ENCODE peak calls at places on chromosomes 4 and X, in six cellular contexts. L is MM.1S, I is left ventricle myocardium inferior, V is upper lobe of right lung, J is breast epithelium, A is GM23338. K is an unnamed sample.

GRCh38 chrX:150692837-150693781 is at the start of gene MTMR1:
- DNase-seq in A (peak; percentile 29), L (peak; percentile 25), V (peak; percentile 74), I (peak; percentile 38), J (no peak), K (peak; percentile 48)

GRCh38 chrX:120380699-120381098 is 18.8 kb downstream of the ATP1B4 start:
- DNase-seq in I (no peak), L (peak; percentile 62), A (peak; percentile 67), J (no peak), V (no peak), K (no peak)

GRCh38 chr4:24583451-24584174 is 741 bp downstream of the DHX15 start:
- DNase-seq in I (peak; percentile 69), J (peak; percentile 54), L (peak; percentile 44), V (peak; percentile 78), A (peak; percentile 71), K (peak; percentile 62)

GRCh38 chr4:34633216-34633615 is 1611.1 kb downstream of the ARAP2 start:
- DNase-seq in L (no peak), I (no peak), J (no peak), A (no peak), V (no peak), K (no peak)

GRCh38 chr4:130563185-130563890 is 1467.4 kb downstream of the C4orf33 start:
- DNase-seq in J (no peak), A (peak; percentile 87), V (peak; percentile 62), I (peak; percentile 20), L (peak; percentile 26), K (no peak)

GRCh38 chr4:89800527-89801103 is 36.3 kb downstream of the SNCA start:
- DNase-seq in I (no peak), L (no peak), V (no peak), A (no peak), J (no peak), K (no peak)

GRCh38 chr4:38774181-38774580 is 8.6 kb downstream of the TLR10 start:
- DNase-seq in V (no peak), J (no peak), L (no peak), I (no peak), A (no peak), K (no peak)

GRCh38 chr4:38190717-38191178 is 230.6 kb downstream of the PTTG2 start:
- DNase-seq in I (peak; percentile 47), L (no peak), A (no peak), J (no peak), V (no peak), K (no peak)

GRCh38 chr4:18733956-18734872 is 712.7 kb upstream of the LCORL start:
- DNase-seq in I (peak; percentile 18), L (no peak), A (no peak), V (no peak), J (no peak), K (no peak)

GRCh38 chr4:3010998-3011397 is 47.6 kb downstream of the GRK4 start:
- DNase-seq in I (no peak), V (no peak), L (no peak), A (no peak), J (no peak), K (no peak)

GRCh38 chr4:10093801-10094552 is 22.6 kb downstream of the WDR1 start:
- DNase-seq in I (no peak), V (no peak), J (no peak), A (no peak), L (no peak), K (peak; percentile 71)

GRCh38 chr4:145098675-145099037 is 545 bp downstream of the ABCE1 start:
- DNase-seq in L (peak; percentile 35), I (no peak), A (no peak), V (no peak), J (no peak), K (no peak)
- H3K4me1 ChIP-seq in L (peaks cover 7% of the 10 kb centered on the region), I (peaks cover 66% of the 10 kb centered on the region), A (peaks cover 19% of the 10 kb centered on the region), V (peaks cover 38% of the 10 kb centered on the region), J (no peaks in the 10 kb centered on the region), K (peaks cover 30% of the 10 kb centered on the region)

GRCh38 chrX:107107459-107107858 is 11.2 kb downstream of the RBM41 start:
- DNase-seq in I (no peak), L (no peak), A (no peak), J (no peak), V (no peak), K (no peak)

GRCh38 chrX:107102980-107103379 is 15.6 kb downstream of the RBM41 start:
- DNase-seq in J (no peak), V (no peak), A (no peak), I (no peak), L (no peak), K (no peak)
- TF ChIP-seq CTCF in J (no peak), V (no peak), A (peak; percentile 9), I (peak; percentile 8), L (no peak), K (no peak)

GRCh38 chrX:118614150-118614549 is 113.3 kb upstream of the IL13RA1 start:
- DNase-seq in I (no peak), A (no peak), J (no peak), L (no peak), V (no peak), K (no peak)
- H3K27ac ChIP-seq in I (no peak overlapping the region), A (no peak overlapping the region), J (no peak overlapping the region), L (no peak overlapping the region), V (no peak overlapping the region), K (no peak overlapping the region)

GRCh38 chr4:6694177-6694901 is 661 bp downstream of the S100P start:
- DNase-seq in I (no peak), V (no peak), J (no peak), A (no peak), L (no peak), K (no peak)
- H3K4me1 ChIP-seq in I (peaks cover 39% of the 10 kb centered on the region), V (peaks cover 29% of the 10 kb centered on the region), J (peaks cover 10% of the 10 kb centered on the region), A (no peaks in the 10 kb centered on the region), L (no peaks in the 10 kb centered on the region), K (peaks cover 49% of the 10 kb centered on the region)

DNA sequence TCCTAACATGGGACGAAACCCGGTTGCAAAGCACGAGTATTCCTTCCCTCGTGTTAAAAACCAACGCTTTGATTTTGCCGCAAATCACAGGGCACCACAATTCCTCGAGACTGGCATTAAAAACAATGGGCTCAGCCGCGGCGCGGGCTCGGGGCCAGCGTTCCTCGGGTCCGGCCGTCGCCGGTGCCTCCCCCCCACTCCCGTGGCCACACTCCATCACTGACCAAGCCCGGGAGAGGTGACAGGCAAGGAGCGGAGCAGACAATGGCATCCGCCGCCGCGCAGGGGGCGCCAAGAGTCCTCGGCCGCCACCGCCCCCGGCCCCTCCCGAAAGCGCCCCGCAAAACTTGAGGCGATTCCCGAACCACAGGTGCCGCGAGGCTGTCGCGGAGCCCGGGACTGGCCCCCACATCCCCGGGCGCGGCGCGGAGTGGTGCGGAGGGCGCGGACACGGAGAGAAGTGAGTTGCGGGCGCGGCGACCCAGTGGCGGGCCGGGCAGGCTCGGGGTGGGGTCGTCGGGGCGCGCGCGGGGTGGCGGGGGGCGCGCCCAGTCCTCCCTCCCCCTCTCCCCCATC is 445 bp downstream of the AP1S2 start:
- DNase-seq in L (peak; percentile 35), A (peak; percentile 54), I (peak; percentile 57), V (peak; percentile 78), J (peak; percentile 46), K (peak; percentile 65)
- TF ChIP-seq CTCF in L (peak; percentile 43), A (peak; percentile 32), I (peak; percentile 38), V (peak; percentile 27), J (no peak), K (peak; percentile 29)

GRCh38 chr4:182531555-182532162 is 288.5 kb downstream of the TENM3 start:
- DNase-seq in L (no peak), J (no peak), A (no peak), V (no peak), I (no peak), K (no peak)
- H3K27ac ChIP-seq in L (no peak overlapping the region), J (peak overlapping the region; percentile 38), A (peak overlapping the region; percentile 28), V (no peak overlapping the region), I (no peak overlapping the region), K (no peak overlapping the region)

GRCh38 chr4:140047017-140047640 is 106.9 kb downstream of the MAML3 start:
- DNase-seq in A (peak; percentile 51), V (no peak), J (no peak), L (no peak), I (peak; percentile 66), K (no peak)
- H3K4me1 ChIP-seq in A (peaks cover 41% of the 10 kb centered on the region), V (peaks cover 32% of the 10 kb centered on the region), J (peaks cover 6% of the 10 kb centered on the region), L (no peaks in the 10 kb centered on the region), I (peaks cover 44% of the 10 kb centered on the region), K (peaks cover 54% of the 10 kb centered on the region)

DNA sequence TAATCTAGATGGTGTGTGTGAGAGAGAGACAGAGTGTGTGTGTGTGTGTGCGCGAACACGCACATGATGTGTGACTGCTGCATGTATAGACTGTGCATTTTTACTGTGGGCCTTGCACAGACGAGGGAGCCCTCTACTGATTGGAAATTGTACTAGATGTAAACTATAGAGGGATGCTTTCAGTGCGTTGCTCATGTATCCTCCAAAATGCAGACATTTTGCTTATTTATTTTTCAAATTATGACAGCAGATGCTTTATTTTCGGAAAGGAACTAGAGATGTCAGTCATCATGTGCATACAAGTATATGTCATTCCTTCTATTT is 168.4 kb upstream of the GK2 start:
- DNase-seq in A (peak; percentile 38), I (no peak), V (no peak), J (no peak), L (peak; percentile 55), K (no peak)
- TF ChIP-seq CTCF in A (peak; percentile 77), I (peak; percentile 63), V (peak; percentile 38), J (peak; percentile 27), L (peak; percentile 62), K (peak; percentile 35)

GRCh38 chr4:76801621-76802545 is 96.1 kb downstream of the SOWAHB start:
- DNase-seq in L (no peak), I (peak; percentile 48), A (peak; percentile 64), V (no peak), J (no peak), K (no peak)

GRCh38 chr4:76802546-76803021 is 95.4 kb downstream of the SOWAHB start:
- DNase-seq in V (no peak), L (no peak), I (no peak), J (no peak), A (peak; percentile 60), K (no peak)

GRCh38 chr4:76800902-76801301 is 97.0 kb downstream of the SOWAHB start:
- DNase-seq in A (no peak), J (no peak), V (no peak), L (no peak), I (no peak), K (no peak)

GRCh38 chr4:76804060-76804459 is 93.9 kb downstream of the SOWAHB start:
- DNase-seq in I (no peak), J (no peak), L (no peak), A (peak; percentile 21), V (no peak), K (no peak)

DNA sequence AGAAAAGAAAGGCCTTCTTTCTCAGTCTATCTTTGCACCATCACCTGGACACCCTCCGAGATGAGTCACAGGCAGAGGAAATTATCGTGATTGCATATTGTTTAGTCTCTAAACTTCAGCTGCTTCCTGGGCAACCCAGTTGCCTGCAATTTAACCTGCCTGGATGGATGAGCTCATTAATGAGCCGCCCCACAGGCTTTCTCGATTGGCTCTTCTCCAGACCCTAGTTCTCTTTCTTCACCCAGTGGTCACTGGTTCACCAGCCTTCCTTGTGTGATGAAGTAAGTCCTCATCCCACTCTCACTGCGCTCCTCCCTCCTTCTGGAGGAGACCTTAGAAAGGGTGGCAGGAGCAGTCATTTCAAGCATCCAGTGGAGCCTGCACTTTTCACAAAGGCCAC is 94.4 kb downstream of the SOWAHB start:
- DNase-seq in V (no peak), J (no peak), L (no peak), I (no peak), A (no peak), K (no peak)
- H3K27ac ChIP-seq in V (peak overlapping the region; percentile 17), J (peak overlapping the region; percentile 79), L (no peak overlapping the region), I (peak overlapping the region; percentile 77), A (no peak overlapping the region), K (no peak overlapping the region)